ENCODE peak calls at places on chromosomes 1 and 21, in four cellular contexts. One of them, this sample, is unnamed.

GRCh38 chr1:70314706-70315304 is 39.7 kb downstream of the ANKRD13C start:
- DNase-seq in OCI-LY7: no peak
- DNase-seq in cardiac muscle cell: no peak
- DNase-seq in stimulated activated CD4-positive, alpha-beta T cell treated with anti-CD3 and anti-CD28 coated beads, Interleukin-1b, Interleukin-23, amount 100 ng/mL, for 4 hours: no peak
- DNase-seq in this sample: no peak

GRCh38 chr1:61980561-61980960 is 214.1 kb upstream of the L1TD1 start:
- DNase-seq in cardiac muscle cell: no peak
- DNase-seq in OCI-LY7: no peak
- DNase-seq in stimulated activated CD4-positive, alpha-beta T cell treated with anti-CD3 and anti-CD28 coated beads, Interleukin-1b, Interleukin-23, amount 100 ng/mL, for 4 hours: no peak
- DNase-seq in this sample: no peak

GRCh38 chr1:28966617-28967016 is 52.2 kb downstream of the EPB41 start:
- DNase-seq in OCI-LY7: no peak
- DNase-seq in stimulated activated CD4-positive, alpha-beta T cell treated with anti-CD3 and anti-CD28 coated beads, Interleukin-1b, Interleukin-23, amount 100 ng/mL, for 4 hours: no peak
- DNase-seq in cardiac muscle cell: no peak
- DNase-seq in this sample: no peak

GRCh38 chr1:84385347-84385746 is 12.9 kb upstream of the DNASE2B start:
- DNase-seq in OCI-LY7: no peak
- DNase-seq in cardiac muscle cell: no peak
- DNase-seq in stimulated activated CD4-positive, alpha-beta T cell treated with anti-CD3 and anti-CD28 coated beads, Interleukin-1b, Interleukin-23, amount 100 ng/mL, for 4 hours: no peak
- DNase-seq in this sample: no peak

GRCh38 chr21:37338671-37339526 is 27.7 kb upstream of the DYRK1A start:
- DNase-seq in cardiac muscle cell: peak
- DNase-seq in stimulated activated CD4-positive, alpha-beta T cell treated with anti-CD3 and anti-CD28 coated beads, Interleukin-1b, Interleukin-23, amount 100 ng/mL, for 4 hours: no peak
- DNase-seq in OCI-LY7: no peak
- DNase-seq in this sample: peak

GRCh38 chr1:185439727-185440415 is 122.8 kb upstream of the IVNS1ABP start:
- DNase-seq in cardiac muscle cell: peak
- DNase-seq in stimulated activated CD4-positive, alpha-beta T cell treated with anti-CD3 and anti-CD28 coated beads, Interleukin-1b, Interleukin-23, amount 100 ng/mL, for 4 hours: no peak
- DNase-seq in OCI-LY7: no peak
- DNase-seq in this sample: no peak

GRCh38 chr1:218817747-218818146 is 355.9 kb upstream of the LYPLAL1 start:
- DNase-seq in stimulated activated CD4-positive, alpha-beta T cell treated with anti-CD3 and anti-CD28 coated beads, Interleukin-1b, Interleukin-23, amount 100 ng/mL, for 4 hours: no peak
- DNase-seq in OCI-LY7: no peak
- DNase-seq in cardiac muscle cell: peak
- DNase-seq in this sample: no peak

GRCh38 chr1:238642231-238642630 is 744.1 kb upstream of the CHRM3 start:
- DNase-seq in stimulated activated CD4-positive, alpha-beta T cell treated with anti-CD3 and anti-CD28 coated beads, Interleukin-1b, Interleukin-23, amount 100 ng/mL, for 4 hours: no peak
- DNase-seq in cardiac muscle cell: no peak
- DNase-seq in OCI-LY7: no peak
- DNase-seq in this sample: no peak

GRCh38 chr1:156760796-156761104 is 6.6 kb upstream of the PRCC start:
- DNase-seq in cardiac muscle cell: no peak
- DNase-seq in OCI-LY7: no peak
- DNase-seq in stimulated activated CD4-positive, alpha-beta T cell treated with anti-CD3 and anti-CD28 coated beads, Interleukin-1b, Interleukin-23, amount 100 ng/mL, for 4 hours: no peak
- DNase-seq in this sample: no peak

GRCh38 chr1:214281030-214281901 is at the start of gene SMYD2:
- DNase-seq in stimulated activated CD4-positive, alpha-beta T cell treated with anti-CD3 and anti-CD28 coated beads, Interleukin-1b, Interleukin-23, amount 100 ng/mL, for 4 hours: peak
- DNase-seq in cardiac muscle cell: peak
- DNase-seq in OCI-LY7: peak
- DNase-seq in this sample: peak

GRCh38 chr1:6580588-6581270 is 935 bp downstream of the ZBTB48 start:
- DNase-seq in cardiac muscle cell: no peak
- DNase-seq in stimulated activated CD4-positive, alpha-beta T cell treated with anti-CD3 and anti-CD28 coated beads, Interleukin-1b, Interleukin-23, amount 100 ng/mL, for 4 hours: no peak
- DNase-seq in OCI-LY7: peak
- DNase-seq in this sample: peak

GRCh38 chr1:99728494-99729235 is 37.8 kb downstream of the FRRS1 start:
- DNase-seq in cardiac muscle cell: peak
- DNase-seq in OCI-LY7: peak
- DNase-seq in stimulated activated CD4-positive, alpha-beta T cell treated with anti-CD3 and anti-CD28 coated beads, Interleukin-1b, Interleukin-23, amount 100 ng/mL, for 4 hours: no peak
- DNase-seq in this sample: peak

GRCh38 chr1:56430141-56430839 is 149.1 kb downstream of the PLPP3 start:
- DNase-seq in stimulated activated CD4-positive, alpha-beta T cell treated with anti-CD3 and anti-CD28 coated beads, Interleukin-1b, Interleukin-23, amount 100 ng/mL, for 4 hours: no peak
- DNase-seq in cardiac muscle cell: no peak
- DNase-seq in OCI-LY7: no peak
- DNase-seq in this sample: no peak

GRCh38 chr1:169266133-169266532 is 101.5 kb downstream of the NME7 start:
- DNase-seq in stimulated activated CD4-positive, alpha-beta T cell treated with anti-CD3 and anti-CD28 coated beads, Interleukin-1b, Interleukin-23, amount 100 ng/mL, for 4 hours: no peak
- DNase-seq in OCI-LY7: no peak
- DNase-seq in cardiac muscle cell: no peak
- DNase-seq in this sample: no peak

GRCh38 chr1:41476807-41477361 is 7.6 kb downstream of the EDN2 start:
- DNase-seq in cardiac muscle cell: no peak
- DNase-seq in stimulated activated CD4-positive, alpha-beta T cell treated with anti-CD3 and anti-CD28 coated beads, Interleukin-1b, Interleukin-23, amount 100 ng/mL, for 4 hours: no peak
- DNase-seq in OCI-LY7: no peak
- DNase-seq in this sample: no peak

GRCh38 chr1:20386682-20387081 is 96.0 kb downstream of the VWA5B1 start:
- DNase-seq in cardiac muscle cell: no peak
- DNase-seq in stimulated activated CD4-positive, alpha-beta T cell treated with anti-CD3 and anti-CD28 coated beads, Interleukin-1b, Interleukin-23, amount 100 ng/mL, for 4 hours: no peak
- DNase-seq in OCI-LY7: peak
- DNase-seq in this sample: no peak

GRCh38 chr1:110559157-110559556 is 40.2 kb upstream of the KCNA10 start:
- DNase-seq in cardiac muscle cell: no peak
- DNase-seq in OCI-LY7: no peak
- DNase-seq in stimulated activated CD4-positive, alpha-beta T cell treated with anti-CD3 and anti-CD28 coated beads, Interleukin-1b, Interleukin-23, amount 100 ng/mL, for 4 hours: no peak
- DNase-seq in this sample: no peak

GRCh38 chr1:198669023-198669698 is 30.3 kb downstream of the PTPRC start:
- DNase-seq in OCI-LY7: no peak
- DNase-seq in stimulated activated CD4-positive, alpha-beta T cell treated with anti-CD3 and anti-CD28 coated beads, Interleukin-1b, Interleukin-23, amount 100 ng/mL, for 4 hours: no peak
- DNase-seq in cardiac muscle cell: no peak
- DNase-seq in this sample: peak

GRCh38 chr1:180482425-180483275 is 19.7 kb downstream of the ACBD6 start:
- DNase-seq in cardiac muscle cell: peak
- DNase-seq in OCI-LY7: peak
- DNase-seq in stimulated activated CD4-positive, alpha-beta T cell treated with anti-CD3 and anti-CD28 coated beads, Interleukin-1b, Interleukin-23, amount 100 ng/mL, for 4 hours: no peak
- DNase-seq in this sample: no peak

GRCh38 chr21:42737969-42738590 is 84.7 kb downstream of the PDE9A start:
- DNase-seq in cardiac muscle cell: no peak
- DNase-seq in OCI-LY7: no peak
- DNase-seq in stimulated activated CD4-positive, alpha-beta T cell treated with anti-CD3 and anti-CD28 coated beads, Interleukin-1b, Interleukin-23, amount 100 ng/mL, for 4 hours: no peak
- DNase-seq in this sample: no peak

GRCh38 chr1:222009105-222009730 is 267.3 kb upstream of the DUSP10 start:
- DNase-seq in OCI-LY7: peak
- DNase-seq in stimulated activated CD4-positive, alpha-beta T cell treated with anti-CD3 and anti-CD28 coated beads, Interleukin-1b, Interleukin-23, amount 100 ng/mL, for 4 hours: no peak
- DNase-seq in cardiac muscle cell: peak
- DNase-seq in this sample: no peak

GRCh38 chr1:23692308-23692871 is 784 bp downstream of the RPL11 start:
- DNase-seq in OCI-LY7: peak
- DNase-seq in stimulated activated CD4-positive, alpha-beta T cell treated with anti-CD3 and anti-CD28 coated beads, Interleukin-1b, Interleukin-23, amount 100 ng/mL, for 4 hours: no peak
- DNase-seq in cardiac muscle cell: no peak
- DNase-seq in this sample: no peak

GRCh38 chr21:44024895-44025353 is 12.8 kb downstream of the TRAPPC10 start:
- DNase-seq in stimulated activated CD4-positive, alpha-beta T cell treated with anti-CD3 and anti-CD28 coated beads, Interleukin-1b, Interleukin-23, amount 100 ng/mL, for 4 hours: no peak
- DNase-seq in OCI-LY7: no peak
- DNase-seq in cardiac muscle cell: no peak
- DNase-seq in this sample: peak

GRCh38 chr1:234515411-234515810 is 36.4 kb upstream of the TARBP1 start:
- DNase-seq in stimulated activated CD4-positive, alpha-beta T cell treated with anti-CD3 and anti-CD28 coated beads, Interleukin-1b, Interleukin-23, amount 100 ng/mL, for 4 hours: no peak
- DNase-seq in cardiac muscle cell: no peak
- DNase-seq in OCI-LY7: no peak
- DNase-seq in this sample: no peak

GRCh38 chr1:93670141-93670540 is 11.5 kb downstream of the BCAR3 start:
- DNase-seq in stimulated activated CD4-positive, alpha-beta T cell treated with anti-CD3 and anti-CD28 coated beads, Interleukin-1b, Interleukin-23, amount 100 ng/mL, for 4 hours: no peak
- DNase-seq in OCI-LY7: no peak
- DNase-seq in cardiac muscle cell: no peak
- DNase-seq in this sample: no peak

GRCh38 chr1:54461731-54462596 is 55.8 kb upstream of the SSBP3 start:
- DNase-seq in cardiac muscle cell: no peak
- DNase-seq in stimulated activated CD4-positive, alpha-beta T cell treated with anti-CD3 and anti-CD28 coated beads, Interleukin-1b, Interleukin-23, amount 100 ng/mL, for 4 hours: no peak
- DNase-seq in OCI-LY7: no peak
- DNase-seq in this sample: no peak

GRCh38 chr21:46148106-46148505 is 7.3 kb downstream of the FTCD start:
- DNase-seq in stimulated activated CD4-positive, alpha-beta T cell treated with anti-CD3 and anti-CD28 coated beads, Interleukin-1b, Interleukin-23, amount 100 ng/mL, for 4 hours: no peak
- DNase-seq in cardiac muscle cell: no peak
- DNase-seq in OCI-LY7: no peak
- DNase-seq in this sample: no peak

GRCh38 chr21:38952890-38953289 is 147.2 kb downstream of the ETS2 start:
- DNase-seq in stimulated activated CD4-positive, alpha-beta T cell treated with anti-CD3 and anti-CD28 coated beads, Interleukin-1b, Interleukin-23, amount 100 ng/mL, for 4 hours: no peak
- DNase-seq in cardiac muscle cell: no peak
- DNase-seq in OCI-LY7: no peak
- DNase-seq in this sample: no peak

GRCh38 chr1:39294531-39294930 is 90.0 kb downstream of the MACF1 start:
- DNase-seq in OCI-LY7: no peak
- DNase-seq in stimulated activated CD4-positive, alpha-beta T cell treated with anti-CD3 and anti-CD28 coated beads, Interleukin-1b, Interleukin-23, amount 100 ng/mL, for 4 hours: no peak
- DNase-seq in cardiac muscle cell: no peak
- DNase-seq in this sample: no peak

GRCh38 chr1:53633073-53633704 is 105.8 kb downstream of the GLIS1 start:
- DNase-seq in stimulated activated CD4-positive, alpha-beta T cell treated with anti-CD3 and anti-CD28 coated beads, Interleukin-1b, Interleukin-23, amount 100 ng/mL, for 4 hours: no peak
- DNase-seq in OCI-LY7: no peak
- DNase-seq in cardiac muscle cell: no peak
- DNase-seq in this sample: no peak

GRCh38 chr1:155893389-155894142 is 17.6 kb downstream of the RIT1 start:
- DNase-seq in OCI-LY7: peak
- DNase-seq in stimulated activated CD4-positive, alpha-beta T cell treated with anti-CD3 and anti-CD28 coated beads, Interleukin-1b, Interleukin-23, amount 100 ng/mL, for 4 hours: no peak
- DNase-seq in cardiac muscle cell: no peak
- DNase-seq in this sample: peak

GRCh38 chr1:117146570-117147340 is 25.2 kb upstream of the TRIM45 start:
- DNase-seq in cardiac muscle cell: no peak
- DNase-seq in stimulated activated CD4-positive, alpha-beta T cell treated with anti-CD3 and anti-CD28 coated beads, Interleukin-1b, Interleukin-23, amount 100 ng/mL, for 4 hours: no peak
- DNase-seq in OCI-LY7: no peak
- DNase-seq in this sample: peak

GRCh38 chr1:226050133-226050532 is 12.4 kb upstream of the H3-3A start:
- DNase-seq in stimulated activated CD4-positive, alpha-beta T cell treated with anti-CD3 and anti-CD28 coated beads, Interleukin-1b, Interleukin-23, amount 100 ng/mL, for 4 hours: no peak
- DNase-seq in OCI-LY7: no peak
- DNase-seq in cardiac muscle cell: no peak
- DNase-seq in this sample: no peak

GRCh38 chr1:15810073-15810472 is 2.6 kb upstream of the UQCRHL start:
- DNase-seq in stimulated activated CD4-positive, alpha-beta T cell treated with anti-CD3 and anti-CD28 coated beads, Interleukin-1b, Interleukin-23, amount 100 ng/mL, for 4 hours: no peak
- DNase-seq in OCI-LY7: no peak
- DNase-seq in cardiac muscle cell: no peak
- DNase-seq in this sample: no peak

GRCh38 chr1:17919525-17920439 is 164.6 kb downstream of the ACTL8 start:
- DNase-seq in OCI-LY7: peak
- DNase-seq in stimulated activated CD4-positive, alpha-beta T cell treated with anti-CD3 and anti-CD28 coated beads, Interleukin-1b, Interleukin-23, amount 100 ng/mL, for 4 hours: no peak
- DNase-seq in cardiac muscle cell: peak
- DNase-seq in this sample: peak

GRCh38 chr21:42781150-42781980 is 98.0 kb downstream of the WDR4 start:
- DNase-seq in stimulated activated CD4-positive, alpha-beta T cell treated with anti-CD3 and anti-CD28 coated beads, Interleukin-1b, Interleukin-23, amount 100 ng/mL, for 4 hours: no peak
- DNase-seq in cardiac muscle cell: peak
- DNase-seq in OCI-LY7: no peak
- DNase-seq in this sample: no peak

GRCh38 chr1:113388621-113389355 is 1.5 kb upstream of the MAGI3 start:
- DNase-seq in cardiac muscle cell: peak
- DNase-seq in OCI-LY7: no peak
- DNase-seq in stimulated activated CD4-positive, alpha-beta T cell treated with anti-CD3 and anti-CD28 coated beads, Interleukin-1b, Interleukin-23, amount 100 ng/mL, for 4 hours: no peak
- DNase-seq in this sample: peak

GRCh38 chr1:36349241-36349671 is 25.8 kb upstream of the EVA1B start:
- DNase-seq in cardiac muscle cell: no peak
- DNase-seq in OCI-LY7: peak
- DNase-seq in stimulated activated CD4-positive, alpha-beta T cell treated with anti-CD3 and anti-CD28 coated beads, Interleukin-1b, Interleukin-23, amount 100 ng/mL, for 4 hours: no peak
- DNase-seq in this sample: no peak

GRCh38 chr1:4778056-4778455 is 123.6 kb downstream of the AJAP1 start:
- DNase-seq in cardiac muscle cell: peak
- DNase-seq in stimulated activated CD4-positive, alpha-beta T cell treated with anti-CD3 and anti-CD28 coated beads, Interleukin-1b, Interleukin-23, amount 100 ng/mL, for 4 hours: no peak
- DNase-seq in OCI-LY7: peak
- DNase-seq in this sample: no peak